ENCODE peak calls at places on chromosomes 16 and 17, in six cellular contexts. E is WTC11; G is A673; D is stimulated activated CD8-positive, alpha-beta memory T cell treated with anti-CD3 and anti-CD28 coated beads, Interleukin-7, amount 100 ng/mL, for 1 hour; R is SK-MEL-5; Q is PC-9. Y is an unnamed sample.
A peak's percentile ranks its signal among the peaks of the same experiment; 100 is the strongest.

GRCh38 chr16:30829130-30830071 is 42.4 kb upstream of the ZNF629 start:
- DNase-seq in R (no peak), Q (no peak), E (no peak), D (no peak), G (no peak), Y (no peak)

GRCh38 chr17:15038656-15039055 is 226.5 kb downstream of the PMP22 start:
- DNase-seq in G (peak; percentile 5), E (no peak), Q (no peak), R (no peak), D (no peak), Y (no peak)

GRCh38 chr17:32161029-32161428 is 18.7 kb downstream of the RHOT1 start:
- DNase-seq in Q (no peak), E (no peak), R (no peak), D (no peak), G (no peak), Y (no peak)

GRCh38 chr17:72273301-72274056 is 152.7 kb downstream of the SOX9 start:
- DNase-seq in G (no peak), D (no peak), R (no peak), E (no peak), Q (peak; percentile 43), Y (no peak)

GRCh38 chr17:66655861-66656260 is 179.1 kb upstream of the CACNG5 start:
- DNase-seq in D (no peak), E (no peak), G (peak; percentile 94), Q (no peak), R (peak; percentile 27), Y (no peak)

GRCh38 chr17:4811471-4811870 is 4.5 kb downstream of the PLD2 start:
- DNase-seq in R (no peak), E (no peak), G (no peak), D (no peak), Q (peak; percentile 54), Y (no peak)

GRCh38 chr16:1500465-1501150 is 7.4 kb downstream of the TELO2 start:
- DNase-seq in G (no peak), D (no peak), Q (no peak), E (no peak), R (no peak), Y (no peak)

GRCh38 chr17:6510321-6511023 is 45.9 kb downstream of the PITPNM3 start:
- DNase-seq in D (no peak), G (no peak), R (no peak), Q (no peak), E (no peak), Y (no peak)

GRCh38 chr16:84730406-84731106 is 30.8 kb downstream of the USP10 start:
- DNase-seq in Q (peak; percentile 62), G (peak; percentile 88), E (no peak), R (peak; percentile 79), D (no peak), Y (peak; percentile 84)

GRCh38 chr17:61196799-61197198 is 202.8 kb upstream of the TBX2 start:
- DNase-seq in G (no peak), Q (no peak), D (no peak), E (no peak), R (no peak), Y (no peak)

GRCh38 chr17:44324092-44324570 is 492 bp downstream of the SLC25A39 start:
- DNase-seq in E (no peak), D (no peak), R (no peak), Q (peak; percentile 37), G (no peak), Y (no peak)

GRCh38 chr16:8868272-8869211 is at the start of gene CARHSP1:
- DNase-seq in E (peak; percentile 92), G (peak; percentile 97), R (peak; percentile 87), D (peak; percentile 60), Q (peak; percentile 90), Y (peak; percentile 95)

GRCh38 chr16:30028438-30029093 is 2.5 kb downstream of the TLCD3B start:
- DNase-seq in Q (peak; percentile 51), E (peak; percentile 75), R (no peak), D (no peak), G (no peak), Y (no peak)

GRCh38 chr17:76506408-76507328 is 5.4 kb upstream of the RHBDF2 start:
- DNase-seq in R (peak; percentile 85), Q (peak; percentile 87), D (peak; percentile 83), G (peak; percentile 82), E (peak; percentile 94), Y (peak; percentile 95)

GRCh38 chr17:78454346-78454745 is 75.9 kb downstream of the PGS1 start:
- DNase-seq in R (no peak), E (no peak), Q (no peak), G (no peak), D (no peak), Y (no peak)

GRCh38 chr16:12501727-12502457 is 301.8 kb downstream of the CPPED1 start:
- DNase-seq in R (no peak), D (no peak), E (no peak), Q (no peak), G (no peak), Y (peak; percentile 64)

GRCh38 chr17:70059076-70059475 is 15.9 kb upstream of the KCNJ16 start:
- DNase-seq in Q (no peak), G (no peak), D (no peak), R (peak; percentile 43), E (no peak), Y (no peak)

GRCh38 chr17:7080445-7081041 is 492 bp upstream of the CLEC10A start:
- DNase-seq in R (no peak), E (no peak), Q (no peak), D (no peak), G (no peak), Y (peak; percentile 88)

GRCh38 chr17:27346228-27346899 is 52.5 kb downstream of the WSB1 start:
- DNase-seq in Q (no peak), E (no peak), R (no peak), D (no peak), G (no peak), Y (peak; percentile 38)

GRCh38 chr16:78321611-78322010 is 222.2 kb downstream of the WWOX start:
- DNase-seq in Q (no peak), G (no peak), R (no peak), E (no peak), D (no peak), Y (no peak)

GRCh38 chr17:51706098-51706497 is 445.8 kb downstream of the UTP18 start:
- DNase-seq in E (no peak), D (no peak), G (no peak), Q (no peak), R (no peak), Y (no peak)

GRCh38 chr17:78933959-78934568 is 8.9 kb upstream of the TIMP2 start:
- DNase-seq in E (peak; percentile 44), R (no peak), D (no peak), G (peak; percentile 85), Q (peak; percentile 92), Y (peak; percentile 99)

GRCh38 chr16:11682655-11683096 is 14.4 kb downstream of the SNN start:
- DNase-seq in G (no peak), D (no peak), R (no peak), Q (no peak), E (no peak), Y (no peak)

GRCh38 chr17:63425478-63425877 is 20.6 kb downstream of the CYB561 start:
- DNase-seq in Q (peak; percentile 66), E (peak; percentile 83), R (peak; percentile 87), G (peak; percentile 89), D (peak; percentile 40), Y (peak; percentile 91)

GRCh38 chr17:67393809-67394418 is 16.8 kb downstream of the PITPNC1 start:
- DNase-seq in E (no peak), Q (no peak), R (no peak), D (no peak), G (no peak), Y (no peak)

GRCh38 chr17:76452646-76453430 is at the start of gene UBE2O:
- DNase-seq in Q (peak; percentile 88), D (peak; percentile 83), R (peak; percentile 96), E (peak; percentile 97), G (peak; percentile 93), Y (peak; percentile 97)

GRCh38 chr17:79983456-79983855 is 52.2 kb downstream of the TBC1D16 start:
- DNase-seq in G (no peak), E (peak; percentile 8), D (no peak), Q (no peak), R (no peak), Y (peak; percentile 52)

GRCh38 chr16:20726661-20727060 is 15.0 kb downstream of the THUMPD1 start:
- DNase-seq in R (no peak), Q (no peak), G (no peak), D (no peak), E (no peak), Y (no peak)

GRCh38 chr16:5056347-5056746 is 9.4 kb downstream of the C16orf89 start:
- DNase-seq in D (no peak), Q (no peak), G (peak; percentile 63), E (peak; percentile 80), R (peak; percentile 67), Y (peak; percentile 72)

GRCh38 chr16:67100569-67101300 is 9.0 kb upstream of the PHAF1 start:
- DNase-seq in Q (no peak), R (peak; percentile 57), E (no peak), D (no peak), G (peak; percentile 33), Y (no peak)

GRCh38 chr16:51164574-51164973 is 13.5 kb upstream of the SALL1 start:
- DNase-seq in D (no peak), G (no peak), R (no peak), Q (no peak), E (no peak), Y (no peak)

GRCh38 chr16:31177136-31177535 is 2.8 kb upstream of the FUS start:
- DNase-seq in R (peak; percentile 84), E (no peak), G (no peak), D (no peak), Q (no peak), Y (peak; percentile 41)

GRCh38 chr17:57935833-57936807 is 19.1 kb downstream of the CUEDC1 start:
- DNase-seq in Q (peak; percentile 58), D (no peak), R (peak; percentile 32), E (no peak), G (no peak), Y (peak; percentile 88)

GRCh38 chr17:75549246-75550138 is 24.0 kb downstream of the LLGL2 start:
- DNase-seq in G (no peak), D (no peak), R (no peak), Q (peak; percentile 97), E (peak; percentile 76), Y (no peak)

GRCh38 chr17:50466371-50467113 is 2.1 kb downstream of the CHAD start:
- DNase-seq in E (no peak), Q (no peak), G (no peak), D (no peak), R (no peak), Y (peak; percentile 54)

Y was measured in posterior vena cava.